ENCODE peak calls at places on chromosomes 1 and 21, in six cellular contexts. N, S, D, V, E and Z are unnamed samples.

GRCh38 chr1:84780000-84780716 is 89.9 kb upstream of the SSX2IP start:
- DNase-seq in N (no peak), S (peak), D (no peak), V (no peak), E (peak), Z (no peak)

GRCh38 chr1:91606546-91607078 is 106.0 kb downstream of the CDC7 start:
- DNase-seq in N (no peak), S (no peak), D (no peak), V (no peak), E (peak), Z (no peak)

GRCh38 chr1:170698301-170698700 is 34.4 kb downstream of the PRRX1 start:
- DNase-seq in N (no peak), S (no peak), D (no peak), V (no peak), E (no peak), Z (no peak)

GRCh38 chr1:961132-961652 is 808 bp downstream of the KLHL17 start:
- DNase-seq in N (no peak), S (peak), D (no peak), V (no peak), E (no peak), Z (peak)

GRCh38 chr1:97834903-97835302 is 85.9 kb downstream of the DPYD start:
- DNase-seq in N (no peak), S (no peak), D (no peak), V (no peak), E (no peak), Z (no peak)

GRCh38 chr21:31908106-31909031 is 35.5 kb downstream of the HUNK start:
- DNase-seq in N (no peak), S (no peak), D (peak), V (no peak), E (no peak), Z (no peak)

GRCh38 chr1:86416343-86416742 is 7.6 kb upstream of the CLCA2 start:
- DNase-seq in N (no peak), S (no peak), D (no peak), V (no peak), E (no peak), Z (no peak)

GRCh38 chr1:154361357-154361756 is 36.0 kb downstream of the ATP8B2 start:
- DNase-seq in N (no peak), S (no peak), D (no peak), V (no peak), E (no peak), Z (no peak)

GRCh38 chr1:186761358-186761757 is 67.4 kb upstream of the PLA2G4A start:
- DNase-seq in N (no peak), S (no peak), D (no peak), V (no peak), E (no peak), Z (no peak)

GRCh38 chr1:68372487-68372886 is 77.3 kb downstream of the RPE65 start:
- DNase-seq in N (no peak), S (no peak), D (no peak), V (no peak), E (no peak), Z (no peak)

GRCh38 chr1:53281180-53281579 is 42.9 kb upstream of the MAGOH start:
- DNase-seq in N (no peak), S (no peak), D (no peak), V (no peak), E (no peak), Z (no peak)

GRCh38 chr1:42946120-42947009 is 12.3 kb downstream of the SLC2A1 start:
- DNase-seq in N (no peak), S (no peak), D (peak), V (no peak), E (no peak), Z (no peak)

GRCh38 chr1:86695400-86695799 is 9.0 kb upstream of the SH3GLB1 start:
- DNase-seq in N (no peak), S (no peak), D (no peak), V (no peak), E (no peak), Z (no peak)

GRCh38 chr1:201295861-201296260 is 12.6 kb downstream of the PKP1 start:
- DNase-seq in N (peak), S (no peak), D (no peak), V (no peak), E (no peak), Z (no peak)

GRCh38 chr1:192513196-192513595 is 62.4 kb upstream of the RGS1 start:
- DNase-seq in N (no peak), S (no peak), D (no peak), V (no peak), E (no peak), Z (no peak)

GRCh38 chr1:41900611-41901444 is 17.9 kb downstream of the HIVEP3 start:
- DNase-seq in N (peak), S (no peak), D (no peak), V (no peak), E (no peak), Z (no peak)

GRCh38 chr1:56566994-56567393 is 12.4 kb downstream of the PLPP3 start:
- DNase-seq in N (no peak), S (no peak), D (no peak), V (no peak), E (no peak), Z (no peak)

GRCh38 chr1:14142397-14143095 is 442.6 kb downstream of the PRDM2 start:
- DNase-seq in N (no peak), S (no peak), D (peak), V (no peak), E (no peak), Z (no peak)

GRCh38 chr1:92961896-92962752 is 862 bp upstream of the DIPK1A start:
- DNase-seq in N (peak), S (peak), D (peak), V (peak), E (no peak), Z (peak)
- TF ChIP-seq POLR2A in N (no peak), S (no peak), D (no peak), V (no peak), E (no peak), Z (no peak)

GRCh38 chr1:23801338-23801748 is 789 bp upstream of the GALE start:
- DNase-seq in N (no peak), S (peak), D (peak), V (no peak), E (no peak), Z (no peak)

GRCh38 chr1:23798662-23799142 is 1.9 kb downstream of the GALE start:
- DNase-seq in N (peak), S (peak), D (no peak), V (no peak), E (no peak), Z (peak)

GRCh38 chr1:23800396-23801337 is at the start of gene GALE:
- DNase-seq in N (peak), S (peak), D (peak), V (peak), E (peak), Z (peak)

GRCh38 chr1:23799255-23799569 is 1.3 kb downstream of the GALE start:
- DNase-seq in N (no peak), S (no peak), D (no peak), V (no peak), E (no peak), Z (no peak)

GRCh38 chr1:23799570-23800395 is 771 bp downstream of the GALE start:
- DNase-seq in N (peak), S (peak), D (peak), V (peak), E (peak), Z (peak)
- TF ChIP-seq POLR2A in N (peak), S (no peak), D (no peak), V (peak), E (peak), Z (peak)

DNA sequence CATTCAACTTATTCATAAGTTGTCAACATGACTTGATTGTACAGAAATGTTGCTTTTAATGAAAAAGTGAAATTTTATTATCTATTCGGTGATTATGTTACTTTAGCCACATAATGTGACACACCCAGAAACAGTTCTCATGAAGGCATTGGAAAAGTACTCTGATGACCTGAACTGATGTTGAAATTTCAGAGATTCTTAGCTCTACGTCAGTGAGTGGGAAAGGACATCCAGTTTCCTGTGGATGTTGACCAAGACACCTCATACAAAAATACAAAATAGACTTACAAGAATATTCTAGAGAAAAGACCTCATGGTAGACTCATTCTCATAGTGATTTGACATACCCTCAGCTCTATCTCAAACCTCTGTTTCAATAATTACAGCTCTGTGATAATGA is 37.2 kb downstream of the KCNK2 start:
- DNase-seq in N (no peak), S (no peak), D (no peak), V (no peak), E (no peak), Z (no peak)
- TF ChIP-seq POLR2A in N (no peak), S (no peak), D (no peak), V (no peak), E (no peak), Z (no peak)

GRCh38 chr1:236502579-236502971 is 21.2 kb upstream of the LGALS8 start:
- DNase-seq in N (peak), S (no peak), D (no peak), V (no peak), E (no peak), Z (no peak)
- TF ChIP-seq POLR2A in N (no peak), S (no peak), D (no peak), V (no peak), E (no peak), Z (no peak)

GRCh38 chr1:161933592-161934277 is 89.9 kb downstream of the OLFML2B start:
- DNase-seq in N (no peak), S (no peak), D (no peak), V (no peak), E (no peak), Z (no peak)

GRCh38 chr1:161932668-161933067 is 91.0 kb downstream of the OLFML2B start:
- DNase-seq in N (no peak), S (no peak), D (peak), V (no peak), E (peak), Z (peak)

GRCh38 chr1:161936786-161937185 is 86.9 kb downstream of the OLFML2B start:
- DNase-seq in N (no peak), S (no peak), D (no peak), V (no peak), E (no peak), Z (no peak)

GRCh38 chr1:161934278-161934608 is 89.4 kb downstream of the OLFML2B start:
- DNase-seq in N (no peak), S (peak), D (no peak), V (no peak), E (no peak), Z (no peak)

GRCh38 chr1:161935264-161935663 is 88.4 kb downstream of the OLFML2B start:
- DNase-seq in N (no peak), S (no peak), D (no peak), V (no peak), E (no peak), Z (no peak)
- TF ChIP-seq POLR2A in N (no peak), S (no peak), D (no peak), V (no peak), E (no peak), Z (no peak)

GRCh38 chr1:228212966-228213844 is 5.4 kb downstream of the OBSCN start:
- DNase-seq in N (peak), S (peak), D (peak), V (peak), E (peak), Z (peak)
- TF ChIP-seq POLR2A in N (peak), S (no peak), D (no peak), V (no peak), E (no peak), Z (no peak)

GRCh38 chr21:25571726-25572121 is 35.6 kb downstream of the MRPL39 start:
- DNase-seq in N (no peak), S (no peak), D (no peak), V (no peak), E (no peak), Z (no peak)
- TF ChIP-seq POLR2A in N (no peak), S (no peak), D (no peak), V (peak), E (no peak), Z (no peak)

GRCh38 chr1:16913866-16914662 is 7.7 kb upstream of the CROCC start:
- DNase-seq in N (peak), S (peak), D (peak), V (peak), E (peak), Z (peak)
- TF ChIP-seq POLR2A in N (peak), S (peak), D (peak), V (no peak), E (peak), Z (no peak)